ENCODE peak calls at places on chromosomes 5 and 9, in ten cellular contexts. One of them, this sample, is unnamed.

GRCh38 chr9:78371981-78372380 is 75.1 kb downstream of the PSAT1 start:
- DNase-seq in body of pancreas: no peak
- DNase-seq in hepatocyte: no peak
- DNase-seq in GM13977: no peak
- DNase-seq in fibroblast of mammary gland: no peak
- DNase-seq in omental fat pad: no peak
- DNase-seq in heart left ventricle: no peak
- DNase-seq in GM12865: no peak
- DNase-seq in activated B cell treated with CpG ODN at 0.5 μM for 24 hours: no peak
- DNase-seq in IMR-90: no peak
- DNase-seq in this sample: no peak

GRCh38 chr9:16265671-16266070 is 604.8 kb downstream of the BNC2 start:
- DNase-seq in activated B cell treated with CpG ODN at 0.5 μM for 24 hours: no peak
- DNase-seq in heart left ventricle: no peak
- DNase-seq in body of pancreas: no peak
- DNase-seq in GM13977: no peak
- DNase-seq in fibroblast of mammary gland: peak
- DNase-seq in IMR-90: peak
- DNase-seq in GM12865: no peak
- DNase-seq in hepatocyte: no peak
- DNase-seq in omental fat pad: no peak
- DNase-seq in this sample: no peak

GRCh38 chr5:3619584-3619983 is 24.0 kb downstream of the IRX1 start:
- DNase-seq in GM12865: no peak
- DNase-seq in activated B cell treated with CpG ODN at 0.5 μM for 24 hours: no peak
- DNase-seq in body of pancreas: no peak
- DNase-seq in IMR-90: no peak
- DNase-seq in hepatocyte: no peak
- DNase-seq in fibroblast of mammary gland: no peak
- DNase-seq in heart left ventricle: no peak
- DNase-seq in GM13977: no peak
- DNase-seq in omental fat pad: no peak
- DNase-seq in this sample: no peak

GRCh38 chr9:20437466-20437865 is 184.8 kb downstream of the MLLT3 start:
- DNase-seq in activated B cell treated with CpG ODN at 0.5 μM for 24 hours: no peak
- DNase-seq in GM13977: no peak
- DNase-seq in GM12865: no peak
- DNase-seq in IMR-90: peak
- DNase-seq in hepatocyte: no peak
- DNase-seq in body of pancreas: no peak
- DNase-seq in omental fat pad: no peak
- DNase-seq in heart left ventricle: no peak
- DNase-seq in fibroblast of mammary gland: peak
- DNase-seq in this sample: no peak

GRCh38 chr9:5025416-5025815 is 40.3 kb downstream of the JAK2 start:
- DNase-seq in fibroblast of mammary gland: peak
- DNase-seq in activated B cell treated with CpG ODN at 0.5 μM for 24 hours: no peak
- DNase-seq in heart left ventricle: no peak
- DNase-seq in omental fat pad: no peak
- DNase-seq in body of pancreas: no peak
- DNase-seq in IMR-90: peak
- DNase-seq in GM13977: no peak
- DNase-seq in hepatocyte: no peak
- DNase-seq in GM12865: no peak
- DNase-seq in this sample: no peak

GRCh38 chr5:59799668-59800374 is 93.7 kb downstream of the PDE4D start:
- DNase-seq in GM13977: no peak
- DNase-seq in omental fat pad: no peak
- DNase-seq in hepatocyte: peak
- DNase-seq in fibroblast of mammary gland: peak
- DNase-seq in body of pancreas: no peak
- DNase-seq in IMR-90: peak
- DNase-seq in heart left ventricle: no peak
- DNase-seq in activated B cell treated with CpG ODN at 0.5 μM for 24 hours: no peak
- DNase-seq in GM12865: peak
- DNase-seq in this sample: no peak

GRCh38 chr5:74895906-74896305 is 29.7 kb upstream of the FAM169A start:
- DNase-seq in body of pancreas: peak
- DNase-seq in heart left ventricle: peak
- DNase-seq in GM13977: no peak
- DNase-seq in GM12865: no peak
- DNase-seq in IMR-90: peak
- DNase-seq in omental fat pad: no peak
- DNase-seq in fibroblast of mammary gland: peak
- DNase-seq in hepatocyte: peak
- DNase-seq in activated B cell treated with CpG ODN at 0.5 μM for 24 hours: no peak
- DNase-seq in this sample: no peak

GRCh38 chr9:137974746-137975526 is 97.4 kb downstream of the CACNA1B start:
- DNase-seq in fibroblast of mammary gland: no peak
- DNase-seq in GM13977: no peak
- DNase-seq in body of pancreas: no peak
- DNase-seq in GM12865: no peak
- DNase-seq in activated B cell treated with CpG ODN at 0.5 μM for 24 hours: peak
- DNase-seq in hepatocyte: peak
- DNase-seq in omental fat pad: no peak
- DNase-seq in heart left ventricle: no peak
- DNase-seq in IMR-90: no peak
- DNase-seq in this sample: no peak

GRCh38 chr5:139862313-139862712 is 66.7 kb downstream of the PSD2 start:
- DNase-seq in heart left ventricle: no peak
- DNase-seq in fibroblast of mammary gland: peak
- DNase-seq in activated B cell treated with CpG ODN at 0.5 μM for 24 hours: no peak
- DNase-seq in IMR-90: peak
- DNase-seq in GM13977: no peak
- DNase-seq in GM12865: peak
- DNase-seq in omental fat pad: no peak
- DNase-seq in body of pancreas: no peak
- DNase-seq in hepatocyte: no peak
- DNase-seq in this sample: no peak

GRCh38 chr5:177133119-177133844 is at the start of gene NSD1:
- DNase-seq in body of pancreas: peak
- DNase-seq in hepatocyte: peak
- DNase-seq in heart left ventricle: peak
- DNase-seq in fibroblast of mammary gland: peak
- DNase-seq in GM13977: peak
- DNase-seq in GM12865: peak
- DNase-seq in activated B cell treated with CpG ODN at 0.5 μM for 24 hours: peak
- DNase-seq in omental fat pad: peak
- DNase-seq in IMR-90: peak
- DNase-seq in this sample: peak

GRCh38 chr9:72443855-72444254 is 77.6 kb upstream of the TMC1 start:
- DNase-seq in body of pancreas: no peak
- DNase-seq in GM13977: peak
- DNase-seq in hepatocyte: no peak
- DNase-seq in omental fat pad: no peak
- DNase-seq in activated B cell treated with CpG ODN at 0.5 μM for 24 hours: no peak
- DNase-seq in IMR-90: no peak
- DNase-seq in heart left ventricle: no peak
- DNase-seq in fibroblast of mammary gland: peak
- DNase-seq in GM12865: peak
- DNase-seq in this sample: no peak

GRCh38 chr9:138038244-138038671 is 160.7 kb downstream of the CACNA1B start:
- DNase-seq in hepatocyte: no peak
- DNase-seq in body of pancreas: peak
- DNase-seq in omental fat pad: no peak
- DNase-seq in GM12865: no peak
- DNase-seq in GM13977: no peak
- DNase-seq in activated B cell treated with CpG ODN at 0.5 μM for 24 hours: no peak
- DNase-seq in heart left ventricle: no peak
- DNase-seq in IMR-90: no peak
- DNase-seq in fibroblast of mammary gland: no peak
- DNase-seq in this sample: no peak

GRCh38 chr5:4580772-4581171 is 559.4 kb upstream of the ADAMTS16 start:
- DNase-seq in body of pancreas: no peak
- DNase-seq in IMR-90: no peak
- DNase-seq in heart left ventricle: no peak
- DNase-seq in omental fat pad: no peak
- DNase-seq in hepatocyte: no peak
- DNase-seq in GM13977: no peak
- DNase-seq in activated B cell treated with CpG ODN at 0.5 μM for 24 hours: no peak
- DNase-seq in fibroblast of mammary gland: no peak
- DNase-seq in GM12865: no peak
- DNase-seq in this sample: no peak

GRCh38 chr9:87305123-87305522 is 192.5 kb upstream of the DAPK1 start:
- DNase-seq in GM12865: no peak
- DNase-seq in fibroblast of mammary gland: no peak
- DNase-seq in GM13977: no peak
- DNase-seq in IMR-90: no peak
- DNase-seq in heart left ventricle: no peak
- DNase-seq in body of pancreas: no peak
- DNase-seq in activated B cell treated with CpG ODN at 0.5 μM for 24 hours: no peak
- DNase-seq in omental fat pad: no peak
- DNase-seq in hepatocyte: no peak
- DNase-seq in this sample: no peak

GRCh38 chr9:124248066-124248465 is 9.7 kb upstream of the NEK6 start:
- DNase-seq in activated B cell treated with CpG ODN at 0.5 μM for 24 hours: no peak
- DNase-seq in omental fat pad: no peak
- DNase-seq in GM12865: no peak
- DNase-seq in IMR-90: no peak
- DNase-seq in body of pancreas: no peak
- DNase-seq in GM13977: no peak
- DNase-seq in heart left ventricle: no peak
- DNase-seq in fibroblast of mammary gland: no peak
- DNase-seq in hepatocyte: no peak
- DNase-seq in this sample: no peak

GRCh38 chr9:4420351-4420750 is 69.9 kb upstream of the SLC1A1 start:
- DNase-seq in fibroblast of mammary gland: no peak
- DNase-seq in IMR-90: no peak
- DNase-seq in GM12865: no peak
- DNase-seq in activated B cell treated with CpG ODN at 0.5 μM for 24 hours: no peak
- DNase-seq in GM13977: no peak
- DNase-seq in body of pancreas: no peak
- DNase-seq in omental fat pad: no peak
- DNase-seq in hepatocyte: no peak
- DNase-seq in heart left ventricle: no peak
- DNase-seq in this sample: no peak

GRCh38 chr5:157602505-157602904 is 26.9 kb upstream of the ADAM19 start:
- DNase-seq in fibroblast of mammary gland: peak
- DNase-seq in GM12865: peak
- DNase-seq in heart left ventricle: no peak
- DNase-seq in omental fat pad: no peak
- DNase-seq in hepatocyte: no peak
- DNase-seq in GM13977: no peak
- DNase-seq in IMR-90: peak
- DNase-seq in activated B cell treated with CpG ODN at 0.5 μM for 24 hours: peak
- DNase-seq in body of pancreas: no peak
- DNase-seq in this sample: no peak

GRCh38 chr5:104431946-104432345 is 869.4 kb upstream of the NUDT12 start:
- DNase-seq in omental fat pad: no peak
- DNase-seq in fibroblast of mammary gland: no peak
- DNase-seq in heart left ventricle: no peak
- DNase-seq in body of pancreas: no peak
- DNase-seq in GM12865: no peak
- DNase-seq in GM13977: no peak
- DNase-seq in activated B cell treated with CpG ODN at 0.5 μM for 24 hours: no peak
- DNase-seq in IMR-90: no peak
- DNase-seq in hepatocyte: no peak
- DNase-seq in this sample: no peak
- TF ChIP-seq CTCF in omental fat pad: no peak
- TF ChIP-seq CTCF in fibroblast of mammary gland: no peak
- TF ChIP-seq CTCF in heart left ventricle: no peak
- TF ChIP-seq CTCF in body of pancreas: no peak
- TF ChIP-seq CTCF in GM12865: no peak
- TF ChIP-seq CTCF in GM13977: no peak
- TF ChIP-seq CTCF in activated B cell treated with CpG ODN at 0.5 μM for 24 hours: no peak
- TF ChIP-seq CTCF in IMR-90: no peak
- TF ChIP-seq CTCF in hepatocyte: no peak
- TF ChIP-seq CTCF in this sample: no peak

GRCh38 chr5:131001507-131001906 is 163.5 kb downstream of the HINT1 start:
- DNase-seq in IMR-90: no peak
- DNase-seq in hepatocyte: no peak
- DNase-seq in GM12865: no peak
- DNase-seq in body of pancreas: no peak
- DNase-seq in activated B cell treated with CpG ODN at 0.5 μM for 24 hours: no peak
- DNase-seq in fibroblast of mammary gland: no peak
- DNase-seq in heart left ventricle: no peak
- DNase-seq in GM13977: no peak
- DNase-seq in omental fat pad: no peak
- DNase-seq in this sample: no peak
- TF ChIP-seq CTCF in IMR-90: no peak
- TF ChIP-seq CTCF in hepatocyte: no peak
- TF ChIP-seq CTCF in GM12865: no peak
- TF ChIP-seq CTCF in body of pancreas: no peak
- TF ChIP-seq CTCF in activated B cell treated with CpG ODN at 0.5 μM for 24 hours: no peak
- TF ChIP-seq CTCF in fibroblast of mammary gland: no peak
- TF ChIP-seq CTCF in heart left ventricle: no peak
- TF ChIP-seq CTCF in GM13977: no peak
- TF ChIP-seq CTCF in omental fat pad: no peak
- TF ChIP-seq CTCF in this sample: no peak

DNA sequence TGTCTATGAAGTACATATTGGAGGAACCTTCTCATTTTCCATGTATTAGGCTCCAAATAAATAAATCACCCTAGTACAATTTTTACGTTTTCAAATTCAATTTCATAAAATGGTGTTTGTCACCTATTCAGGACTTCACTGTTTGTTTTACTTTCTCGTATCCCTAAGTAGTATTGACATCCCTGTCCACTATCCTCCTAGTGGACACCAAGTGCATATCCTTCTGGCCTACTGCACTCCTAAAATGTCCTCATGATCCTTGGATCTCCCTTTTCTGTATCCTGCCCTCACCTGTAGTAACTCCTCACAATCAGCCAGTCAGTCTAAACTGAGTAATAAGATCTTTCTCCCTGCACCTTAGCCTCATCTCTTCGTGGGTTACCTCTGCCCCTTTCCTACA is 539.9 kb downstream of the DMRTA1 start:
- DNase-seq in omental fat pad: no peak
- DNase-seq in hepatocyte: no peak
- DNase-seq in fibroblast of mammary gland: peak
- DNase-seq in GM13977: no peak
- DNase-seq in IMR-90: no peak
- DNase-seq in activated B cell treated with CpG ODN at 0.5 μM for 24 hours: no peak
- DNase-seq in body of pancreas: no peak
- DNase-seq in heart left ventricle: no peak
- DNase-seq in GM12865: no peak
- DNase-seq in this sample: no peak
- TF ChIP-seq CTCF in omental fat pad: no peak
- TF ChIP-seq CTCF in hepatocyte: no peak
- TF ChIP-seq CTCF in fibroblast of mammary gland: peak
- TF ChIP-seq CTCF in GM13977: no peak
- TF ChIP-seq CTCF in IMR-90: no peak
- TF ChIP-seq CTCF in activated B cell treated with CpG ODN at 0.5 μM for 24 hours: no peak
- TF ChIP-seq CTCF in body of pancreas: no peak
- TF ChIP-seq CTCF in heart left ventricle: no peak
- TF ChIP-seq CTCF in GM12865: no peak
- TF ChIP-seq CTCF in this sample: no peak

DNA sequence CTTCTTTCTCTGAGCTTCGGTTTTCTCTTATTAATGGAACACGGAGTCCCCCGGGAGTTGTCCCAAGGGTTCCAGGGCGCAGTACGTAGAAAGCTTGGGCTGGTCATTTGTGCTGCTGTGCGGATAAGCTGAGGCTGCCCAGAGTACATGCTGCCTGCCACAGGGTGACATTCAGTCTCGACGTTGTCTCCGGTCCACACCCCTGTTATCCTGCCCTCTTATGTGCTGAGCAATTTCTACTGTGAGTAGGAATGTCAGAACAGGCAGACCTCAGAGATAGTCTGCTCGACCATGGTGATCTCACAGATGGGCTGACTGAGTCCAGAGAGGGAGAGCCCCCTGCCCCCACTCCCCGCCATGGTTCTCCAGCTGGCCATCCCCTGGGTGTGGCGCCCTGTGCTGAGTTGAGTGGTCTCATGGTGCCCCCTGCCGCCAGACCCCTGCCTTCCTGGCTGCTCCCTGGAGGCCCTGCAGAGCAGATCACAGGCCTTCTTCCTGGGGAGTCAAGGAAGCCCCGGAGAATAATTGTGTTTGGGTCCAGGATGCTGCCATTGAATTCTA is 124.0 kb downstream of the RGS3 start:
- DNase-seq in heart left ventricle: peak
- DNase-seq in GM13977: no peak
- DNase-seq in fibroblast of mammary gland: peak
- DNase-seq in GM12865: no peak
- DNase-seq in hepatocyte: peak
- DNase-seq in activated B cell treated with CpG ODN at 0.5 μM for 24 hours: no peak
- DNase-seq in IMR-90: peak
- DNase-seq in body of pancreas: no peak
- DNase-seq in omental fat pad: no peak
- DNase-seq in this sample: no peak
- TF ChIP-seq CTCF in heart left ventricle: peak
- TF ChIP-seq CTCF in GM13977: peak
- TF ChIP-seq CTCF in fibroblast of mammary gland: peak
- TF ChIP-seq CTCF in GM12865: no peak
- TF ChIP-seq CTCF in hepatocyte: peak
- TF ChIP-seq CTCF in activated B cell treated with CpG ODN at 0.5 μM for 24 hours: no peak
- TF ChIP-seq CTCF in IMR-90: peak
- TF ChIP-seq CTCF in body of pancreas: peak
- TF ChIP-seq CTCF in omental fat pad: no peak
- TF ChIP-seq CTCF in this sample: peak